ENCODE peak calls at places on chromosomes 2 and 18, in four cellular contexts. O is OCI-LY7; T is CD8-positive, alpha-beta T cell; E is thoracic aorta. V is an unnamed sample.

GRCh38 chr2:106516864-106517263 is 29.7 kb downstream of the CD8B2 start:
- DNase-seq in O (no peak), T (no peak), E (no peak), V (no peak)

GRCh38 chr2:211789984-211790383 is 748.6 kb downstream of the ERBB4 start:
- DNase-seq in O (no peak), T (no peak), E (no peak), V (no peak)

GRCh38 chr2:86825728-86826386 is 35.1 kb upstream of the CD8A start:
- DNase-seq in O (no peak), T (peak; percentile 82), E (no peak), V (peak; percentile 33)

GRCh38 chr2:221529943-221530652 is 42.0 kb downstream of the EPHA4 start:
- DNase-seq in O (no peak), T (no peak), E (no peak), V (no peak)

GRCh38 chr2:206556357-206556949 is 85.8 kb upstream of the FAM237A start:
- DNase-seq in O (peak; percentile 28), T (no peak), E (no peak), V (peak; percentile 23)

GRCh38 chr2:201182650-201183372 is at the start of gene CASP10:
- DNase-seq in O (peak; percentile 42), T (peak; percentile 23), E (no peak), V (peak; percentile 97)

GRCh38 chr2:99389946-99390345 is 52.8 kb downstream of the EIF5B start:
- DNase-seq in O (no peak), T (no peak), E (no peak), V (no peak)

GRCh38 chr2:50596521-50596920 is 435.4 kb downstream of the NRXN1 start:
- DNase-seq in O (no peak), T (no peak), E (no peak), V (no peak)

GRCh38 chr2:69915050-69915945 is at the start of gene MXD1:
- DNase-seq in O (no peak), T (no peak), E (no peak), V (peak; percentile 39)

GRCh38 chr2:189407161-189407943 is 33.9 kb upstream of the WDR75 start:
- DNase-seq in O (no peak), T (no peak), E (no peak), V (no peak)

GRCh38 chr18:57372444-57372843 is 20.1 kb downstream of the ST8SIA3 start:
- DNase-seq in O (no peak), T (no peak), E (no peak), V (no peak)

GRCh38 chr18:8705280-8705940 is at the start of gene MTCL1:
- DNase-seq in O (peak; percentile 80), T (no peak), E (no peak), V (peak; percentile 37)

GRCh38 chr2:27723372-27724144 is 48.0 kb upstream of the MRPL33 start:
- DNase-seq in O (peak; percentile 42), T (peak; percentile 16), E (no peak), V (peak; percentile 90)

GRCh38 chr18:63249781-63250180 is 69.8 kb downstream of the BCL2 start:
- DNase-seq in O (no peak), T (peak; percentile 44), E (no peak), V (no peak)

GRCh38 chr2:73225513-73226360 is 7.3 kb downstream of the PRADC1 start:
- DNase-seq in O (no peak), T (no peak), E (no peak), V (no peak)

GRCh38 chr2:41510108-41510507 is 537.7 kb upstream of the PKDCC start:
- DNase-seq in O (no peak), T (no peak), E (no peak), V (no peak)

GRCh38 chr2:54481686-54482085 is 25.6 kb downstream of the SPTBN1 start:
- DNase-seq in O (no peak), T (no peak), E (no peak), V (no peak)

GRCh38 chr2:62112192-62112591 is 83.7 kb upstream of the B3GNT2 start:
- DNase-seq in O (no peak), T (no peak), E (no peak), V (no peak)

GRCh38 chr2:235854276-235854675 is 313.9 kb downstream of the GBX2 start:
- DNase-seq in O (no peak), T (no peak), E (no peak), V (no peak)

GRCh38 chr2:227805578-227805977 is 8.1 kb upstream of the CCL20 start:
- DNase-seq in O (no peak), T (no peak), E (no peak), V (peak; percentile 47)

GRCh38 chr2:157782057-157782845 is 93.9 kb downstream of the ACVR1 start:
- DNase-seq in O (no peak), T (no peak), E (no peak), V (no peak)

DNA sequence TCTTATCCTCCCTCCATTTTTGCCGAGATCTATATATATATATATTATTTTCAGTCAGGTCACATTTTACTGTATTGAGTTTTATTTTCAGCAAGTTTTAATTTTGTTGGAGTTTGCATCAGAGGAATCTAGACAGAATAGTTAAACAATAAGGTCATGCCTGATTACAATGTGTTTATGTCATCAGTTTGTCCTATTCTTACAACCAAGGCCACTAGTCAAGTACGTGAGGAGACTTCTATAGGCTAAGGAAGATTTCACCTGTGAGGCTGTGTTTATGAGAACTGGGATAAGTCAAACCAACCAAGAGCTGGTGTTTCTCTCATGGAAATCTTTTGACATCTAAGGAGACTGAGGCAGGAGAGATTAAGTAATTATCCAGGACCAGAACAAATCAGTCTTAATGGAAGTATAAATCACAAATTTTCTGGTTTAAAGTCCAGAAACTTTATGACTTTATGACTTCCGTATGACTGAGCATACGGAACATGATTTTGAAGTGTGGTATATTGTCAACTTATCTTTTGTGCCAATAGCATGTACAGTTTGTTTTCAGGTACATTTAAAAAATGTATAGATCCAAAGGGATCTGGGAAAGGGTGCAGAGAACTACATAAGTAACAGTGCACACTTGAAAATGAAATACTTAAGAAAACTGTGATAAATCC is 100.0 kb upstream of the DTNA start:
- DNase-seq in O (no peak), T (no peak), E (no peak), V (peak; percentile 76)
- H3K27ac ChIP-seq in O (no peak overlapping the region), T (no peak overlapping the region), E (no peak overlapping the region), V (no peak overlapping the region)

GRCh38 chr2:138777996-138778395 is 2.2 kb downstream of the NXPH2 start:
- DNase-seq in O (no peak), T (no peak), E (no peak), V (no peak)

GRCh38 chr2:138782378-138782777 is 2.2 kb upstream of the NXPH2 start:
- DNase-seq in O (no peak), T (no peak), E (no peak), V (no peak)

GRCh38 chr2:138780451-138780880 is 276 bp upstream of the NXPH2 start:
- DNase-seq in O (no peak), T (no peak), E (no peak), V (no peak)

GRCh38 chr2:138780908-138781307 is 718 bp upstream of the NXPH2 start:
- DNase-seq in O (no peak), T (no peak), E (no peak), V (no peak)

GRCh38 chr2:138779451-138780440 is at the start of gene NXPH2:
- DNase-seq in O (no peak), T (no peak), E (no peak), V (no peak)
- H3K4me3 ChIP-seq in O (no peak within 1 kb of the TSS), T (no peak within 1 kb of the TSS), E (peak within 1 kb of the TSS; percentile 65), V (no peak within 1 kb of the TSS)

GRCh38 chr2:94984964-94985575 is 40.4 kb upstream of the MAL start:
- DNase-seq in O (no peak), T (no peak), E (no peak), V (no peak)
- H3K36me3 ChIP-seq in O (no peaks in the 10 kb centered on the region), T (no peaks in the 10 kb centered on the region), E (no peaks in the 10 kb centered on the region), V (no peaks in the 10 kb centered on the region)

DNA sequence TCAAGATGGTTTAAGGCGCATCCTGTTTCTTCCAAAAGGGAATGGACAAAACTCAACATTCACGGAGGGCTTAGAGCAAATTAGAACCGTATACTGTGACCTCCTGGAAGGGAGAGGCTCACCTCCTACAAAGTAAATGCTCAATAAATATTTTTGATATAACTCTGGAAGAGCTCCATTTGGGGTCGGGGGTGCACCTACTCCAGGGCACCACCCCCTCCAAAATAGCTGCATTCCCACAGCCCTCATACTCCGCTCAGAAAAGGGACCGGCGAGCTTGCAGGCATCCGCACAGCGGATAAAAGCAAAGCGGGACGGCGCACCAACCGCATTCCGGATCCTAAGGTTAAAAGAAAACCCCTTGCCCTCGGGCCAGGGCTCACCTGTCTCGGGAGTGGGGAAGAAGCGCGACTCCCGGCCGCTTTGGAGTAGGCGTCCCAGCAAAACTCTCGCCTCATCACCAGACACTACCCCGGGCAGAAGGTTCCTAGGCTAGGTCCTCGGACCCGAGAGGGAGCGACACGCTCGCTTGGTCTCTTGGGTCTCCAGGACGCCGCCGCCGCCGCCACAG is 378 bp downstream of the WDPCP start:
- DNase-seq in O (no peak), T (no peak), E (no peak), V (no peak)
- H3K27ac ChIP-seq in O (peak overlapping the region; percentile 67), T (peak overlapping the region; percentile 75), E (peak overlapping the region; percentile 92), V (peak overlapping the region; percentile 91)